ENCODE peak calls at places on chromosomes 11 and 22, in four cellular contexts. X is fibroblast of lung, E is HCT116, O is left ventricle myocardium inferior. Z is an unnamed sample.

GRCh38 chr11:27612932-27613669 is 87.2 kb downstream of the BDNF start:
- DNase-seq in X (peak), E (no peak), O (no peak), Z (no peak)

GRCh38 chr11:126992804-126993111 is 7.8 kb downstream of the KIRREL3 start:
- DNase-seq in E (no peak), O (no peak), X (peak), Z (no peak)

GRCh38 chr22:49760280-49760629 is 67.4 kb downstream of the BRD1 start:
- DNase-seq in O (peak), X (no peak), E (no peak), Z (no peak)

GRCh38 chr22:27385261-27385998 is 416.1 kb downstream of the MN1 start:
- DNase-seq in E (no peak), O (no peak), X (no peak), Z (no peak)

GRCh38 chr11:132028380-132029240 is 658.2 kb downstream of the NTM start:
- DNase-seq in X (peak), E (no peak), O (peak), Z (no peak)

GRCh38 chr22:30453731-30454510 is 17.9 kb downstream of the SEC14L3 start:
- DNase-seq in O (no peak), X (peak), E (no peak), Z (peak)

GRCh38 chr11:86999859-87000753 is 37.6 kb upstream of the TMEM135 start:
- DNase-seq in E (no peak), X (no peak), O (no peak), Z (peak)

GRCh38 chr22:29520851-29521250 is 32.7 kb downstream of the THOC5 start:
- DNase-seq in E (no peak), O (no peak), X (peak), Z (no peak)

GRCh38 chr11:122882809-122883681 is 486 bp downstream of the JHY start:
- DNase-seq in O (peak), X (no peak), E (peak), Z (peak)

GRCh38 chr22:30605449-30606110 is 1.4 kb upstream of the TCN2 start:
- DNase-seq in E (peak), O (peak), X (peak), Z (no peak)

GRCh38 chr11:118938491-118939411 is 13.0 kb upstream of the BCL9L start:
- DNase-seq in X (no peak), E (peak), O (no peak), Z (peak)

GRCh38 chr11:287821-288327 is 1.1 kb upstream of the PGGHG start:
- DNase-seq in E (no peak), O (peak), X (no peak), Z (peak)

GRCh38 chr11:86798988-86799387 is 1.4 kb upstream of the PRSS23 start:
- DNase-seq in O (no peak), X (peak), E (no peak), Z (no peak)

GRCh38 chr11:36195496-36196346 is 93.5 kb downstream of the COMMD9 start:
- DNase-seq in X (peak), O (no peak), E (no peak), Z (no peak)

GRCh38 chr11:109933126-109933525 is 160.1 kb upstream of the ZC3H12C start:
- DNase-seq in E (no peak), O (no peak), X (peak), Z (no peak)

GRCh38 chr11:65646921-65647701 is 9.2 kb downstream of the SIPA1 start:
- DNase-seq in X (peak), E (no peak), O (no peak), Z (no peak)

GRCh38 chr11:95991545-95991944 is 67.6 kb upstream of the MTMR2 start:
- DNase-seq in X (peak), O (no peak), E (no peak), Z (peak)

GRCh38 chr22:23156286-23156685 is 11.0 kb downstream of the RAB36 start:
- DNase-seq in X (no peak), E (no peak), O (no peak), Z (no peak)

GRCh38 chr11:105719073-105719846 is 109.4 kb downstream of the GRIA4 start:
- DNase-seq in X (peak), O (no peak), E (peak), Z (no peak)

GRCh38 chr11:126464796-126465195 is 109.3 kb downstream of the ST3GAL4 start:
- DNase-seq in O (no peak), E (no peak), X (no peak), Z (no peak)

GRCh38 chr11:102476812-102477211 is 24.2 kb upstream of the TMEM123 start:
- DNase-seq in X (no peak), O (peak), E (no peak), Z (peak)

GRCh38 chr11:10898763-10899541 is 41.1 kb upstream of the ZBED5 start:
- DNase-seq in E (no peak), O (no peak), X (no peak), Z (peak)

GRCh38 chr11:72072348-72072747 is 8.0 kb downstream of the NUMA1 start:
- DNase-seq in O (no peak), E (peak), X (peak), Z (no peak)

GRCh38 chr11:113082501-113082900 is 121.3 kb downstream of the NCAM1 start:
- DNase-seq in E (no peak), O (no peak), X (no peak), Z (no peak)

GRCh38 chr11:116794851-116795250 is 3.2 kb upstream of the APOA5 start:
- DNase-seq in O (no peak), E (no peak), X (no peak), Z (no peak)

GRCh38 chr11:92455221-92455790 is 230.7 kb downstream of the FAT3 start:
- DNase-seq in X (no peak), O (no peak), E (no peak), Z (no peak)

GRCh38 chr11:64268687-64269379 is 15.6 kb downstream of the BAD start:
- DNase-seq in E (no peak), X (peak), O (peak), Z (peak)

GRCh38 chr11:68373189-68373809 is 60.9 kb downstream of the LRP5 start:
- DNase-seq in O (peak), X (peak), E (no peak), Z (no peak)

GRCh38 chr11:2314136-2314524 is 12.3 kb downstream of the TSPAN32 start:
- DNase-seq in X (no peak), E (no peak), O (no peak), Z (no peak)

DNA sequence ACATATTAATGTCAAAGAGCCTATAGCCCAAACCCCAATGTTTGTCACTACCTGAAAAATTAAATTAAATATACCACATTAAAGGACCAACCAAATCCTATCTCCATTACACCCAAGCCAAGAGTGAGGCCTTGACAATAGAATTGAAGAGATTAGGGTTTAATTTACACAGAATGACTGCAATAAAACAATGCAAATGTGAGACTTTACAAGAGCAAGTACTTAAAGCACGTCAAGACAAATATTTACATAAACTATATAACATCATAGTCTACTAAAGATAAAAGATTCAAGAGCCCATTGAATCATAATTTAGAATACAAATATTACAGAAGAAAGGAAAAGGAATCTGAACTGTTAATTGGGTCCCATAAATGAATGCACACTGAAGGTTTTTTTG is 85.6 kb downstream of the CADM1 start:
- DNase-seq in X (no peak), O (no peak), E (no peak), Z (no peak)
- H3K4me3 ChIP-seq in X (no peak), O (no peak), E (no peak), Z (no peak)

GRCh38 chr11:108534274-108534882 is 36.2 kb upstream of the POGLUT3 start:
- DNase-seq in X (no peak), E (no peak), O (no peak), Z (no peak)
- TF ChIP-seq CTCF in X (no peak), E (no peak), O (no peak), Z (no peak)

GRCh38 chr11:74778581-74778980 is 29.9 kb downstream of the RNF169 start:
- DNase-seq in X (no peak), O (no peak), E (no peak), Z (no peak)

GRCh38 chr11:74784234-74784633 is 35.6 kb downstream of the RNF169 start:
- DNase-seq in O (no peak), E (no peak), X (no peak), Z (no peak)

GRCh38 chr11:74780277-74780870 is 31.7 kb downstream of the RNF169 start:
- DNase-seq in O (no peak), X (no peak), E (no peak), Z (no peak)

GRCh38 chr11:74777877-74778276 is 29.2 kb downstream of the RNF169 start:
- DNase-seq in O (no peak), X (peak), E (no peak), Z (no peak)

DNA sequence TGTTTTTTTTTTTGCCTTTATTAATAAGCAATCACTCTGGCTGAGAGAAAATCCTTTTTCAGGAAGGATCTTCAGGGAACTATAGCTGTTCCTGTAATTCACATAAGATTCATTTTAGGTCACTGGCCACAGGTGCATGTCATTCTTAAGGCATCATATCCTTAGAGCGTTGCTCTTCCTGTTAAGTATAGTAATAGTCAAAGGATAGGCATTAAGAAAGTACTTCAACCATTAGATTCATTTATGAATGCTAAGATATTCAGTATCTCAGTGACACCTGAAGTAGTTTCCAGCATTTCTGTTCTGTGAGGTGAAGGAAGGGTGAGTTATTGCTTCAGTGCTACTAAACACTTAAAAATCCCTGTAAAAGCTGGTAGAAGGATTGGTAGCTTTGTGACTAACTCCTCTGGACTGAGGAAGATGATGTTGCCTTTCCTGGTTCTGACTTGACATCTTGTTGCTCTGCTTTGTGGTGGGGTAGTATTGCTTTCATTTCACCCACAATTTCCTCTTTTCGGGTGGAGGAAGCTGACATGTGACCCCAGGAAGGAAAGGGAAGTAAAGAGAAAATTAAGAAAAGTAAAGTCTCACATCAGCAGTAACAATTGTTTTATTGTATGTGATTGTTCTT is 34.7 kb downstream of the RNF169 start:
- DNase-seq in X (peak), O (no peak), E (peak), Z (no peak)
- H3K4me3 ChIP-seq in X (no peak), O (no peak), E (no peak), Z (no peak)

DNA sequence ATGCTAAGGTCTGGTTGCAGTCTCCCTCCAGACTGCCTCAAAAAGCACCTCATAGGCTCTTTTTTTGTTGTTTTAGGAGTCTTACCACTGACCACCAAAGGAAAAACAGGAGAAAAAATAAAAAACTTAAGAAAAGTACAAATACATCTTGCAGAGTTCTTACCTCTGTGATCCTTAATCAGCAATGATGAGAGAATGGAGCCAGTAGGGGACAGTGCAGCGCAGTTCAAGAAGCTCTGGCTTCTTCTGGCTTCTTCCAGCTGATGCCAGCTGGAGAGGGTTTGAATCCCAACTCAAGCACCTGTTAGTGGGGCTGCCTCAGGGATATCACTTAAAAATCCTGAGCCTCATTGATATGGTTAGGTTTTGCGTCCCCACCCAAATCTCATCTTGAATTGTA is 223.3 kb upstream of the ISX start:
- DNase-seq in E (no peak), X (no peak), O (no peak), Z (no peak)
- TF ChIP-seq CTCF in E (peak), X (no peak), O (no peak), Z (no peak)

DNA sequence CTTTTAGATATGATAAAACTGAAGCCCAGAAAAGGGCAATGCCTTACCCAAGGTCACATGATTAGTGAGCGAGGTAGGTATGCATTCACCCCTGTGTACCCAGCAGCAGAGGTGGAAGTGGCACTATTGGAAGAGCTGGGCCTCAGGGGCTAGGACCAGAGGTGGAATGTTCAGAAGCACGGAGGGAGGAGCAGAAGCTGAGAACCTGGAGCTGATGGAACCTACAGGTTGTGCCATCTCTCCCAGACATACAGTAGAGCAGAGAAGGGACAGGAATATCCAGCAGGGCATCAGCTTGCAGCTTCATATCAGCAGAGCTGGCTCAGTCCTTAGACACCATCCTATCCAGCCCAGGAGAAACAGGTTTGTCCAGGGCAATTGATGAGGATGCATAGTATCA is 14.6 kb upstream of the FCHSD2 start:
- DNase-seq in E (no peak), O (no peak), X (no peak), Z (no peak)
- H3K4me3 ChIP-seq in E (no peak), O (no peak), X (no peak), Z (no peak)

DNA sequence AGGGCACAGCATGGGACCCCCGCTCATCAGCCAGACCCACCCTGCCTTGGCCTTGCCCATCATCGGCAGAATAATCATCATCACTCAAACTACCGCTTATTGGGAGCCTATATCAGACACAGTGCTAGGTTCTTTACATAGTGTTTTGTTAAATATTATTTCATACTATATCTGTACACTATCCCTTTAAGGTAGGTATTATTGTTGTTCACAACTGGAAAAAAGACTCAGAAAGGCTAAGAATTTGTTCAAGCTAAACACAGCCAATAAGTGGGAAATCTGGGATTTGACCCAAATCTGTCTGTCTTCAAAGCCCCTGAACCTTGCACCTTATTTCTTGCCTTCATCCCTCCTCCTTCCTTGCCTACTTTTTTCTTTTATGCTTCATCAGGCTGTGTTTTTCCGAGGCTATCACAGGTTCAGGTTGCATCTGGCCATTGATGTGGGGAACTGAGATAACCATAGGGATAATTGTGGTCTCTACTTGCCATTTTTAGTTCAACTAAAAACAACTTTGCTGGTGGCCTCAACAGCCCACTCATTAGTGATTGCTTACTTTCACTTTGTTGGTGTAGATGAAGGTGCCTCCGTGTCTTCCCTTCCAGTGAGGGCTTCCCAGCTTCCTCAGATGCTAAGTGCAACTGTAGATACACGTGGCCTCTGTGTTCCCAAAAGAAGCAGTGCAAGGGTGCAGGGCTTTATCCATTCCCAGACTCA is 35.2 kb downstream of the KCNJ1 start:
- DNase-seq in O (no peak), E (no peak), X (no peak), Z (no peak)
- TF ChIP-seq CTCF in O (no peak), E (no peak), X (no peak), Z (no peak)

DNA sequence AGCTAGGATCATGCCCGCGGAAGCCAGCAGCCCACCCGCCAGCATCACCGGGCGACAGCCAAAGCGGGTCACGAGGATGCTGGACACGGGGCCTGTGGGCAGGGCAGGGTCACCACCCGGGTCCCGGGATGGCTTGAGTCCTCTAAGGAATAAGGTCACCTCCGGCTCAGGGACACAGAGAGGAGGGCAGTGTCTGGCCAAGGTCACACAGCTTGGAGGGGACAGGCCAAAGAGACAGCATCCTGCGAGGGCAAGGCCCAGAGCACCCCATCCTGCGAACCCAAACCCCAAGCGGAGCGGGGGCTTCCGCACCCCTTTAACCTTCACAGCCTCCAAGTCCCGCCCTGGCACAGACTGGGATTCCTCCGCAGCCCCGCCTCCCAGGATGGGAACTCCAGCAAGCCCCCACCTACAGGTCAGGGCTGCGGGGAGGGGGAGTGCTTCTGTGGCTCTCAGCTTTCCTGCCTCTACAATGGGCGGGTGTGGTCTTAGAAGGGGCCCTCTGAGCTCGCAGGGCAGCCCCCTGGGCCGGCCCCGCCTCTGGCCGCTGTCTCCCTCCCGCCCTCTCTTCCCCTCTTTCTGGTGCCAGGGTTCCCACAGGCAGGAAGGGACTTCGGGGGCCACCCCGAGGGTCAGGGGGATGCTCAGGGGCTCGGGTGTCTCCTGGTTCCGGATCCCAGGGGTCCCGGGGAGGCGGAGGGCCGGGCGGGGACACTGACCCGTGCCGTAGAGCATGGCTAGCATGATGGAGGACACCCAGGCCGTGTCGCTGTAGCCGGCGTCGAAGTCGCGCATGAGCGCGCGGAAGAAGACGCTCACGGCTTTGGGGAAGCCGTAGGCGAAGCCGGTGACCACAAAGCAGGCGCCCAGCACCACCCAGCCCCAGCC is 1.8 kb downstream of the SLC16A8 start:
- DNase-seq in O (no peak), X (no peak), E (no peak), Z (no peak)
- H3K4me3 ChIP-seq in O (peak), X (no peak), E (no peak), Z (peak)